ENCODE peak calls at places on chromosomes 3 and 15, in six cellular contexts. One of them, this sample, is unnamed.

GRCh38 chr3:32868719-32869512 is 51.1 kb downstream of the TRIM71 start:
- DNase-seq in HepG2: no peak
- DNase-seq in natural killer cell: no peak
- DNase-seq in tibial artery: no peak
- DNase-seq in GM20000: no peak
- DNase-seq in fibroblast of mammary gland: no peak
- DNase-seq in this sample: no peak

GRCh38 chr3:109268181-109268580 is 48.1 kb downstream of the DPPA2 start:
- DNase-seq in GM20000: no peak
- DNase-seq in tibial artery: no peak
- DNase-seq in fibroblast of mammary gland: no peak
- DNase-seq in HepG2: no peak
- DNase-seq in natural killer cell: no peak
- DNase-seq in this sample: peak

GRCh38 chr15:39192376-39192775 is 388.5 kb upstream of the THBS1 start:
- DNase-seq in tibial artery: no peak
- DNase-seq in natural killer cell: no peak
- DNase-seq in GM20000: no peak
- DNase-seq in fibroblast of mammary gland: no peak
- DNase-seq in HepG2: no peak
- DNase-seq in this sample: no peak

GRCh38 chr3:189355481-189356201 is 183.9 kb downstream of the TPRG1 start:
- DNase-seq in fibroblast of mammary gland: peak
- DNase-seq in HepG2: peak
- DNase-seq in natural killer cell: no peak
- DNase-seq in tibial artery: no peak
- DNase-seq in GM20000: no peak
- DNase-seq in this sample: peak

GRCh38 chr3:33645060-33645841 is 72.8 kb downstream of the CLASP2 start:
- DNase-seq in HepG2: no peak
- DNase-seq in fibroblast of mammary gland: peak
- DNase-seq in natural killer cell: no peak
- DNase-seq in tibial artery: no peak
- DNase-seq in GM20000: no peak
- DNase-seq in this sample: peak

GRCh38 chr3:150372320-150373118 is 35.6 kb upstream of the TSC22D2 start:
- DNase-seq in natural killer cell: no peak
- DNase-seq in HepG2: peak
- DNase-seq in fibroblast of mammary gland: peak
- DNase-seq in GM20000: peak
- DNase-seq in tibial artery: no peak
- DNase-seq in this sample: peak

GRCh38 chr3:40690696-40691597 is 166.2 kb downstream of the ZNF621 start:
- DNase-seq in GM20000: no peak
- DNase-seq in tibial artery: peak
- DNase-seq in HepG2: no peak
- DNase-seq in fibroblast of mammary gland: peak
- DNase-seq in natural killer cell: no peak
- DNase-seq in this sample: peak

GRCh38 chr3:25218362-25218761 is 209.7 kb upstream of the RARB start:
- DNase-seq in GM20000: no peak
- DNase-seq in fibroblast of mammary gland: no peak
- DNase-seq in tibial artery: no peak
- DNase-seq in HepG2: no peak
- DNase-seq in natural killer cell: no peak
- DNase-seq in this sample: no peak

GRCh38 chr15:85289677-85290365 is 90.6 kb upstream of the AKAP13 start:
- DNase-seq in HepG2: peak
- DNase-seq in GM20000: peak
- DNase-seq in fibroblast of mammary gland: peak
- DNase-seq in tibial artery: no peak
- DNase-seq in natural killer cell: no peak
- DNase-seq in this sample: peak

GRCh38 chr3:149784064-149784704 is 8.2 kb downstream of the ANKUB1 start:
- DNase-seq in fibroblast of mammary gland: no peak
- DNase-seq in HepG2: no peak
- DNase-seq in GM20000: no peak
- DNase-seq in natural killer cell: no peak
- DNase-seq in tibial artery: no peak
- DNase-seq in this sample: peak

GRCh38 chr15:40693904-40694705 is 869 bp upstream of the RAD51 start:
- DNase-seq in HepG2: peak
- DNase-seq in tibial artery: no peak
- DNase-seq in natural killer cell: no peak
- DNase-seq in GM20000: peak
- DNase-seq in fibroblast of mammary gland: no peak
- DNase-seq in this sample: peak

GRCh38 chr3:40524222-40524570 is 564 bp upstream of the ZNF621 start:
- DNase-seq in GM20000: no peak
- DNase-seq in natural killer cell: no peak
- DNase-seq in fibroblast of mammary gland: peak
- DNase-seq in tibial artery: no peak
- DNase-seq in HepG2: no peak
- DNase-seq in this sample: no peak

GRCh38 chr3:98612587-98612986 is 19.2 kb upstream of the CPOX start:
- DNase-seq in HepG2: peak
- DNase-seq in tibial artery: no peak
- DNase-seq in fibroblast of mammary gland: no peak
- DNase-seq in natural killer cell: no peak
- DNase-seq in GM20000: no peak
- DNase-seq in this sample: peak

GRCh38 chr3:124542483-124542882 is 187.8 kb upstream of the UMPS start:
- DNase-seq in GM20000: no peak
- DNase-seq in natural killer cell: no peak
- DNase-seq in tibial artery: no peak
- DNase-seq in HepG2: no peak
- DNase-seq in fibroblast of mammary gland: no peak
- DNase-seq in this sample: no peak

GRCh38 chr15:76991048-76991447 is 3.9 kb upstream of the PSTPIP1 start:
- DNase-seq in HepG2: no peak
- DNase-seq in tibial artery: peak
- DNase-seq in fibroblast of mammary gland: no peak
- DNase-seq in GM20000: no peak
- DNase-seq in natural killer cell: no peak
- DNase-seq in this sample: no peak

GRCh38 chr3:48690846-48691458 is 5.2 kb upstream of the NCKIPSD start:
- DNase-seq in HepG2: no peak
- DNase-seq in natural killer cell: no peak
- DNase-seq in tibial artery: no peak
- DNase-seq in fibroblast of mammary gland: no peak
- DNase-seq in GM20000: no peak
- DNase-seq in this sample: no peak

GRCh38 chr3:28951773-28952556 is 328.9 kb upstream of the RBMS3 start:
- DNase-seq in HepG2: no peak
- DNase-seq in GM20000: no peak
- DNase-seq in tibial artery: no peak
- DNase-seq in natural killer cell: no peak
- DNase-seq in fibroblast of mammary gland: no peak
- DNase-seq in this sample: no peak

GRCh38 chr15:55740479-55740878 is 2.5 kb downstream of the PRTG start:
- DNase-seq in tibial artery: no peak
- DNase-seq in fibroblast of mammary gland: no peak
- DNase-seq in HepG2: no peak
- DNase-seq in natural killer cell: no peak
- DNase-seq in GM20000: no peak
- DNase-seq in this sample: no peak

GRCh38 chr15:89975482-89976291 is 25.4 kb upstream of the ZNF710 start:
- DNase-seq in natural killer cell: no peak
- DNase-seq in tibial artery: no peak
- DNase-seq in HepG2: no peak
- DNase-seq in fibroblast of mammary gland: no peak
- DNase-seq in GM20000: no peak
- DNase-seq in this sample: no peak

GRCh38 chr3:13850161-13850945 is 29.5 kb downstream of the WNT7A start:
- DNase-seq in tibial artery: no peak
- DNase-seq in HepG2: peak
- DNase-seq in natural killer cell: no peak
- DNase-seq in GM20000: no peak
- DNase-seq in fibroblast of mammary gland: no peak
- DNase-seq in this sample: no peak

GRCh38 chr3:14256561-14257342 is 78.1 kb downstream of the LSM3 start:
- DNase-seq in fibroblast of mammary gland: no peak
- DNase-seq in tibial artery: peak
- DNase-seq in HepG2: no peak
- DNase-seq in natural killer cell: no peak
- DNase-seq in GM20000: no peak
- DNase-seq in this sample: no peak

GRCh38 chr15:57861039-57861638 is 154.6 kb downstream of the POLR2M start:
- DNase-seq in natural killer cell: no peak
- DNase-seq in tibial artery: no peak
- DNase-seq in fibroblast of mammary gland: peak
- DNase-seq in HepG2: peak
- DNase-seq in GM20000: peak
- DNase-seq in this sample: peak

GRCh38 chr3:177529716-177530335 is 332.5 kb upstream of the TBL1XR1 start:
- DNase-seq in natural killer cell: no peak
- DNase-seq in tibial artery: no peak
- DNase-seq in fibroblast of mammary gland: peak
- DNase-seq in HepG2: no peak
- DNase-seq in GM20000: no peak
- DNase-seq in this sample: peak

GRCh38 chr3:11494131-11494916 is 149.4 kb downstream of the VGLL4 start:
- DNase-seq in tibial artery: no peak
- DNase-seq in fibroblast of mammary gland: peak
- DNase-seq in GM20000: no peak
- DNase-seq in natural killer cell: no peak
- DNase-seq in HepG2: no peak
- DNase-seq in this sample: no peak

GRCh38 chr3:29561651-29562050 is 280.8 kb downstream of the RBMS3 start:
- DNase-seq in tibial artery: no peak
- DNase-seq in HepG2: no peak
- DNase-seq in GM20000: no peak
- DNase-seq in natural killer cell: no peak
- DNase-seq in fibroblast of mammary gland: no peak
- DNase-seq in this sample: no peak

GRCh38 chr3:52798978-52799476 is 4.4 kb downstream of the ITIH3 start:
- DNase-seq in HepG2: peak
- DNase-seq in tibial artery: no peak
- DNase-seq in fibroblast of mammary gland: peak
- DNase-seq in natural killer cell: no peak
- DNase-seq in GM20000: peak
- DNase-seq in this sample: no peak
- TF ChIP-seq CTCF in HepG2: peak
- TF ChIP-seq CTCF in tibial artery: no peak
- TF ChIP-seq CTCF in fibroblast of mammary gland: peak
- TF ChIP-seq CTCF in natural killer cell: peak
- TF ChIP-seq CTCF in GM20000: peak
- TF ChIP-seq CTCF in this sample: peak

DNA sequence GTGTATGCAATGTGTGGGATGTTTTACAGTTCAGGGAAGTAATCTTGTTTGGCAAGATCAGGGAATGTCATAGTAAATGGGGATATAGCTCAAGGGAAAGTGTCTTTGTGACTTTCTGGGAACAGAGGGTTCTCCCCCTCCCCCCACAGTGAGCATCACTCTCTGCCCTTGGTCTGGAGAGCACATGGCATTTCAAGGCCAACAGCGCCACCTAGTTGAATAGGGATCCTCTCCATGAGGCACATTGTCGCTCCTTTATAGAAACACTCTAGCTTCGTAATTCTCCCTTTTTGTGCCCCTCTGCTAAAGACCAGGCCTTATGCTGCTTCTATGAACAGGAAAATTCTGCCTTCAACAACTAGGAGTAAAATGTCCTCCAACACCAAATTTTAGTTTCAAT is 37.1 kb upstream of the ARNT2 start:
- DNase-seq in fibroblast of mammary gland: peak
- DNase-seq in tibial artery: no peak
- DNase-seq in HepG2: peak
- DNase-seq in GM20000: no peak
- DNase-seq in natural killer cell: no peak
- DNase-seq in this sample: peak
- TF ChIP-seq CTCF in fibroblast of mammary gland: peak
- TF ChIP-seq CTCF in tibial artery: no peak
- TF ChIP-seq CTCF in HepG2: peak
- TF ChIP-seq CTCF in GM20000: no peak
- TF ChIP-seq CTCF in natural killer cell: no peak
- TF ChIP-seq CTCF in this sample: peak

GRCh38 chr15:73325191-73325980 is 43.4 kb downstream of the HCN4 start:
- DNase-seq in GM20000: peak
- DNase-seq in HepG2: no peak
- DNase-seq in natural killer cell: no peak
- DNase-seq in tibial artery: peak
- DNase-seq in fibroblast of mammary gland: no peak
- DNase-seq in this sample: no peak
- TF ChIP-seq CTCF in GM20000: no peak
- TF ChIP-seq CTCF in HepG2: peak
- TF ChIP-seq CTCF in natural killer cell: no peak
- TF ChIP-seq CTCF in tibial artery: no peak
- TF ChIP-seq CTCF in fibroblast of mammary gland: no peak
- TF ChIP-seq CTCF in this sample: no peak

GRCh38 chr3:31133541-31133940 is 239.1 kb upstream of the GADL1 start:
- DNase-seq in fibroblast of mammary gland: no peak
- DNase-seq in HepG2: no peak
- DNase-seq in tibial artery: no peak
- DNase-seq in natural killer cell: no peak
- DNase-seq in GM20000: no peak
- DNase-seq in this sample: no peak

GRCh38 chr3:31137718-31138465 is 243.4 kb upstream of the GADL1 start:
- DNase-seq in fibroblast of mammary gland: no peak
- DNase-seq in tibial artery: no peak
- DNase-seq in natural killer cell: no peak
- DNase-seq in HepG2: no peak
- DNase-seq in GM20000: no peak
- DNase-seq in this sample: no peak

GRCh38 chr3:31135546-31135945 is 241.1 kb upstream of the GADL1 start:
- DNase-seq in natural killer cell: no peak
- DNase-seq in GM20000: no peak
- DNase-seq in tibial artery: no peak
- DNase-seq in fibroblast of mammary gland: no peak
- DNase-seq in HepG2: no peak
- DNase-seq in this sample: no peak

GRCh38 chr3:31129241-31129640 is 234.8 kb upstream of the GADL1 start:
- DNase-seq in tibial artery: no peak
- DNase-seq in fibroblast of mammary gland: no peak
- DNase-seq in natural killer cell: no peak
- DNase-seq in GM20000: peak
- DNase-seq in HepG2: no peak
- DNase-seq in this sample: no peak

GRCh38 chr3:31132132-31132769 is 237.8 kb upstream of the GADL1 start:
- DNase-seq in GM20000: peak
- DNase-seq in tibial artery: no peak
- DNase-seq in natural killer cell: no peak
- DNase-seq in fibroblast of mammary gland: peak
- DNase-seq in HepG2: peak
- DNase-seq in this sample: peak
- TF ChIP-seq CTCF in GM20000: no peak
- TF ChIP-seq CTCF in tibial artery: peak
- TF ChIP-seq CTCF in natural killer cell: peak
- TF ChIP-seq CTCF in fibroblast of mammary gland: peak
- TF ChIP-seq CTCF in HepG2: peak
- TF ChIP-seq CTCF in this sample: peak